ENCODE peak calls at places on chromosomes 1 and 21, in seven cellular contexts. X is GM12878; S is cardiac muscle cell; D is CD8-positive, alpha-beta T cell; W is breast epithelium; C is esophagus muscularis mucosa; R is A549. T is an unnamed sample. For H3K4me1, the result is how much of the 10 kb centered on the place peaks cover.

GRCh38 chr1:95583811-95584210 is 349.8 kb downstream of the RWDD3 start:
- DNase-seq in S (peak), D (no peak), R (no peak), X (no peak), C (no peak), W (no peak), T (no peak)

GRCh38 chr1:231918239-231919015 is 291.8 kb downstream of the DISC1 start:
- DNase-seq in R (no peak), D (peak), S (no peak), W (no peak), C (no peak), X (peak), T (no peak)

GRCh38 chr1:40421348-40421693 is 29.0 kb upstream of the ZFP69B start:
- DNase-seq in R (no peak), S (no peak), D (no peak), X (no peak), C (no peak), W (no peak), T (no peak)

GRCh38 chr1:2778220-2778592 is 23.3 kb downstream of the TTC34 start:
- DNase-seq in X (no peak), D (no peak), R (no peak), S (no peak), W (no peak), C (no peak), T (no peak)

GRCh38 chr1:47635597-47635996 is 197.8 kb downstream of the FOXD2 start:
- DNase-seq in R (no peak), C (no peak), S (no peak), D (no peak), X (no peak), W (no peak), T (no peak)

GRCh38 chr1:50710099-50710498 is 250.0 kb downstream of the FAF1 start:
- DNase-seq in D (no peak), S (no peak), W (no peak), X (no peak), R (no peak), C (no peak), T (no peak)

GRCh38 chr21:37575536-37576083 is 209.0 kb downstream of the DYRK1A start:
- DNase-seq in C (no peak), D (no peak), W (no peak), R (no peak), S (no peak), X (no peak), T (no peak)

GRCh38 chr1:239893127-239893731 is 198.5 kb upstream of the FMN2 start:
- DNase-seq in S (no peak), C (peak), R (peak), W (no peak), D (no peak), X (no peak), T (peak)

GRCh38 chr1:9317072-9317471 is 24.4 kb downstream of the SPSB1 start:
- DNase-seq in D (no peak), C (no peak), R (no peak), S (no peak), W (no peak), X (no peak), T (no peak)

GRCh38 chr1:94055459-94056122 is 65.4 kb downstream of the ABCA4 start:
- DNase-seq in C (no peak), D (no peak), X (no peak), S (no peak), R (no peak), W (no peak), T (no peak)

GRCh38 chr1:53379662-53380002 is 51.8 kb upstream of the LRP8 start:
- DNase-seq in W (peak), X (no peak), R (no peak), S (no peak), D (no peak), C (no peak), T (no peak)

GRCh38 chr1:200452850-200453543 is 43.2 kb upstream of the ZNF281 start:
- DNase-seq in W (no peak), C (no peak), X (no peak), S (no peak), D (no peak), R (no peak), T (no peak)

GRCh38 chr1:44250113-44250781 is 37.0 kb downstream of the DMAP1 start:
- DNase-seq in R (no peak), C (no peak), S (peak), W (no peak), D (no peak), X (no peak), T (no peak)

GRCh38 chr1:59498640-59499039 is 201.7 kb downstream of the FGGY start:
- DNase-seq in W (no peak), C (peak), X (no peak), D (no peak), S (no peak), R (no peak), T (no peak)

GRCh38 chr1:182473553-182473952 is 23.6 kb downstream of the RGSL1 start:
- DNase-seq in R (no peak), W (no peak), C (no peak), X (no peak), S (no peak), D (no peak), T (no peak)

GRCh38 chr1:174710868-174711845 is 263.4 kb downstream of the GPR52 start:
- DNase-seq in X (no peak), S (no peak), C (no peak), W (no peak), D (no peak), R (no peak), T (no peak)

GRCh38 chr1:111571987-111572386 is 47.6 kb upstream of the RAP1A start:
- DNase-seq in W (no peak), R (no peak), D (no peak), C (peak), S (no peak), X (no peak), T (no peak)

GRCh38 chr21:31557421-31557955 is 102.0 kb upstream of the SOD1 start:
- DNase-seq in X (no peak), C (no peak), W (no peak), R (no peak), D (no peak), S (peak), T (no peak)

GRCh38 chr1:160951443-160952128 is 3.0 kb downstream of the ITLN2 start:
- DNase-seq in S (peak), C (no peak), D (peak), X (peak), W (no peak), R (peak), T (no peak)

GRCh38 chr1:30505853-30506784 is 217.3 kb downstream of the MATN1 start:
- DNase-seq in S (no peak), X (no peak), D (no peak), R (no peak), C (no peak), W (no peak), T (no peak)

GRCh38 chr21:45974073-45975016 is 7.2 kb upstream of the COL6A1 start:
- DNase-seq in R (no peak), S (no peak), D (no peak), C (no peak), X (no peak), W (peak), T (no peak)

GRCh38 chr1:172566196-172566997 is 33.4 kb downstream of the SUCO start:
- DNase-seq in R (no peak), W (no peak), D (no peak), S (no peak), X (no peak), C (no peak), T (no peak)

GRCh38 chr1:55298167-55298894 is 83.2 kb upstream of the USP24 start:
- DNase-seq in D (no peak), C (no peak), S (no peak), W (no peak), X (no peak), R (no peak), T (no peak)

GRCh38 chr1:17520041-17520440 is 19.5 kb upstream of the ARHGEF10L start:
- DNase-seq in W (peak), R (no peak), D (no peak), X (no peak), S (no peak), C (no peak), T (no peak)

GRCh38 chr1:230832466-230832865 is 35.9 kb downstream of the C1orf198 start:
- DNase-seq in W (no peak), X (no peak), R (no peak), C (peak), D (no peak), S (no peak), T (peak)

GRCh38 chr1:205812271-205812877 is 624 bp downstream of the SLC41A1 start:
- DNase-seq in C (no peak), D (peak), X (no peak), W (no peak), S (peak), R (peak), T (no peak)

GRCh38 chr1:184940694-184941093 is 33.6 kb downstream of the NIBAN1 start:
- DNase-seq in W (no peak), D (no peak), R (no peak), C (peak), X (no peak), S (no peak), T (no peak)

GRCh38 chr1:43019226-43019625 is 60.6 kb upstream of the SLC2A1 start:
- DNase-seq in W (no peak), C (no peak), S (no peak), X (no peak), D (no peak), R (no peak), T (no peak)

GRCh38 chr1:228348708-228349467 is 57.7 kb downstream of the TRIM11 start:
- DNase-seq in W (peak), C (no peak), X (no peak), D (no peak), S (no peak), R (no peak), T (no peak)

DNA sequence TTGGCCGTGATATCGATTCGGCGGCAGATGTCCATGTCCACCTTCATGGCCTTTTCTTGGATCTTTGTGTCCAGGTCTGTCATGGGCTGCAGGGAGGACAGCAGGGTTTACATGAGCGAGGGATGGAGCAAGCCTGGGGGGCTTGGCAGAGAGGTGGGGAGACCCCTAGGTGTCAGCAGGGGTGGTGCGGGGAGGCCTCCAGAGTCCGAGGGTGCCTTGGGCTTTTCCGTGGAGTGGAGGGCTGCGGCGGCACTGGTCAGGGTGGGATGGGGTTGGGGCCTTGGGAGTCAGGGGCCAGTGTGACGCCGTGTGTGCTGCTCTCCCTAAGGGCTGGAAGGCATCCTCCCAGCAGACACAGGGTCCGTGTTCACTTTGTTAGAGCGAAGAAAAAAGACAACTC is 16.1 kb upstream of the ALDH4A1 start:
- DNase-seq in R (no peak), W (no peak), D (no peak), X (no peak), C (no peak), S (no peak), T (no peak)
- H3K4me1 ChIP-seq in R (under half), W (under half), D (under half), X (under half), C (under half), S (under half), T (under half)

GRCh38 chr1:204225841-204226745 is 12.3 kb upstream of the GOLT1A start:
- DNase-seq in C (no peak), D (no peak), X (no peak), W (no peak), S (no peak), R (no peak), T (no peak)

GRCh38 chr1:204227351-204227750 is 13.6 kb upstream of the GOLT1A start:
- DNase-seq in C (no peak), S (no peak), W (no peak), R (no peak), X (no peak), D (no peak), T (no peak)

GRCh38 chr1:204222006-204222872 is 8.5 kb upstream of the GOLT1A start:
- DNase-seq in R (no peak), W (no peak), S (no peak), D (no peak), X (no peak), C (no peak), T (no peak)

GRCh38 chr1:204223129-204223860 is 9.5 kb upstream of the GOLT1A start:
- DNase-seq in R (no peak), W (no peak), C (no peak), X (no peak), S (no peak), D (no peak), T (no peak)

DNA sequence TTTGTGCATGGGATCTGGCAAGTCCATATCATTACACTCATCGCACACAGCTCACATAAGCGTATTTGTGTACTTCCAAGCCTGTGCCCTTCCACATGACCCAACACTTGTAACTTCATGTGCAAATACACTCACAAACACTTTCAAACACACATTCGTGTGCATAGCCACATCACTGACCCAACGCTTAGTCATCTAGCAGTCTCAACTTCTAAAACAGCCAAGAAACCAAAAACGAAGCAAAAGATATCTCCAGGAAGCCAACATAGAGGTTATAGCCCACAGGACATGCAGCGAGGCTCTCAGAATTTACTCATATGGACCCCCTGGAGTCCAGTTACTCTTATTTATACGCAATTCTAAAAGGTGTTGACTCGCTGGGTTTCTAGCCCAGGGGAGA is 10.9 kb upstream of the GOLT1A start:
- DNase-seq in C (no peak), R (no peak), X (no peak), W (no peak), S (no peak), D (no peak), T (no peak)
- TF ChIP-seq CTCF in C (no peak), R (no peak), X (no peak), W (no peak), S (no peak), D (no peak), T (no peak)

DNA sequence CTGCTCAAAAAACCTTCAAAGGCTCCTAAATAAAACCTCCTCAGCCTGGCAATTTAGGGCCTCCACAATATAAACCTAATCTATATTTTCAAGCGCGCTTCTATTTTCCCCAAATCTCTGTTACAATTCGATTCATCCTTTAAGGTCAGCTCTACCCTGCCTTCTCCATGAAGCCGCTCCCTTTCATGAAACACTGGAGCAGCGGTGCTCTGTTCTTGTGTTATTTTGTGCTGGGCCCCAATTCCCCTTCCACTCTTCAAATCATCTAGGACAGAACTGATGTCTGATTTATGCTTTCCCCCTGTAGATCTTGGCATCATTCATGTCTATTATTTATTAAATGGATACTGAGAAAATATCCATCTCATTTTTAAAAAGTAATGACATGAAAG is 6.9 kb downstream of the ERRFI1 start:
- DNase-seq in D (no peak), S (no peak), W (no peak), R (no peak), X (no peak), C (no peak), T (peak)
- H3K4me3 ChIP-seq in D (no peak), S (no peak), W (peak), R (peak), X (no peak), C (no peak), T (no peak)

GRCh38 chr1:64517640-64518039 is 47.7 kb downstream of the CACHD1 start:
- DNase-seq in W (no peak), D (no peak), S (no peak), X (no peak), R (no peak), C (no peak), T (no peak)

GRCh38 chr1:64522740-64523139 is 52.8 kb downstream of the CACHD1 start:
- DNase-seq in C (no peak), W (no peak), S (no peak), D (no peak), X (no peak), R (no peak), T (no peak)

GRCh38 chr1:64516803-64517568 is 47.1 kb downstream of the CACHD1 start:
- DNase-seq in C (no peak), X (no peak), D (no peak), W (no peak), S (no peak), R (no peak), T (no peak)

GRCh38 chr1:64518692-64519481 is 49.0 kb downstream of the CACHD1 start:
- DNase-seq in W (no peak), C (no peak), X (no peak), D (no peak), R (no peak), S (no peak), T (no peak)

DNA sequence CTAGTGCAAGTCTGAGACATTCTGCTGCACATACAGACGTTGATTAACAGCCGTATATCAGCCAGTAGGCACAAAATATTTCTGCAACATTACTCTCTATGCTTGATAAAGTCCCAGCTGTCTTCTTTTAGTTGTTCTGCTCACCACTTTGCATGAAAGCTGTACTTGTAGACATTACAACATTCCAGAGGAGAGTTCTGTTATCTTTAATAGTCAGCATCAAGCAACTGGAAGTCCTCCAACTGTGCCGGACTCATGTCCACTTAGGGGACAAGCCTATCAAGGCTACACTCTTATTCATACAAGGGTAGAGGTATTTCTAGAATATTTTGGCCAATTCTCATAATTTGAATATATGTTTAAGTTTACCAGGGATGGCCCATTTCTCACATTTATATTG is 50.0 kb downstream of the CACHD1 start:
- DNase-seq in C (no peak), W (no peak), X (no peak), R (no peak), D (no peak), S (peak), T (no peak)
- H3K4me1 ChIP-seq in C (under half), W (under half), X (under half), R (under half), D (under half), S (half or more), T (half or more)

DNA sequence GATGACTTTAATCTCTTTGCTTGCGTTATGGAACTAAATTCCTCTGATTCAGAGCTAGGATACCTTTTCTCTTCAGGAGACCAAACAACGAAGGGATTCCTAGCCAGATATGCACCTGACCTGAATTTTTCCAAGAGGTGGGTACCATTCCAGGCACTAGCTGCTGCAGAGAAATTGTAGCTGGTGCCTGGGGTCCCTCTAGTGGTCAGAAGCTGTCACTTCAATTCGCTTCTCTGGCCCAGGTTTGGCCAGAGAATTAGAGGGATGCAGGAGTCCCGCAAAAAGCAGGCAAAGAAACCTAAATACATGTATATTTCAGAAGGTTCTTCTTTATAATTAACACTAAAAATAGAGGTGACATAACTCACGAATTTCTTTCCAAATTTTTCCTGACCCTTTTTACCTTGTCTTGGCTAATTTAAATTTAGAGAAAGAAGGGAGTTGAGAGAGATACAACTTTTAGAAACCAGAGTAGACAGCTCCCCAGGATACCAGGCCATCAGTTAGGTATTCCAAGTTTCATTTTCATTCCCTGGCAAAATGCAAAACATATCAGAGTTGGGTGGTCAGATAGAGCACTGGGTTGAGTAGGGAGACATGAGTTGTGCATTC is 9.6 kb downstream of the ACKR1 start:
- DNase-seq in W (no peak), R (peak), S (peak), D (no peak), X (no peak), C (peak), T (no peak)
- TF ChIP-seq CTCF in W (peak), R (peak), S (peak), D (peak), X (peak), C (peak), T (peak)

DNA sequence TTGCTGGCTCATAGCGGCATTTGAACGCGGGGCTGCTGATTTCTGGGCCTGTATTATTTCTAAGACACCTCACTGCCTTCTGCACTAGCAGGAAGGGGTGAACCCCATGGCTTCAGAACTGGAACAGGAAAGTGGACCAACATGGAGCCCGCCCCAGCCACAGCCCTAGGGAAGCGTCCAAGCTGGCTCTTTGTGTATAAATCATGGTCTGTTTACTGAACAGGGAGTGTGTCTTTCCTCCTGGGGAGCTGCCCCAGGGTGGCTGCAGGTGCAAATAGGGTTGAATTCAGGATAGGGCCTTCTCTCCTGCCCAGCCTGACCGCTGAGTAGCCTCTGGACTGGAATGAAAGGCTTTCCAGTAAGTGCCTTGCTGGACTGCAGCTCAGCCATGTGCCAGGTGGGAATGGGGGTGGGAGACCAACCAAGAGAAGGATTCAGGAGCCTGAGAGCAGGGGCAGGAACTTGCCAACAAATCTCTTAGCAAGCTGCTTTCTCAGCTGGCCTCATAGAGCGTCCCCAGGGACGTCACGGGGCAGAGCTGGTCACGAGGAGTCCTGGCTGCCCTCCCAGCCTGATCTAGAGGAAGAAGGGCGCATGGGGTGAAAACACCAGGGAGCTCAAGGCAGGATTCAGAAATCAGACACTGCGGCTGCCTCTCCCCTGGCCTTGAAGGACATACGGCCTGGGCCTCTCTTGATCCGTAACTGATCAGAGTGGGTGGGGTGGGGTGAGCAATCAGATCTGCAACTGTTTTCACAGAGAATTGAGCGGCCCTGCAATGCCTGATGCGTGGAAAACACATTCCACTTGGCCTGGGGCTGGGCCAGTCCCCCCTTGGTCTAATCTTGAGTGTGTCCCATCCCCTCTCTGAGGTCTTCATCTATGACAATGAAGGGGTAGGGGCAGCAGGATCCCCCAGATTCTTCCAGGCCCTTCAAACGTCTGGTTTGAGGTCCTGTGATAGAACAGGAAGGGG is 56.5 kb upstream of the SELENON start:
- DNase-seq in X (no peak), R (no peak), C (peak), S (no peak), W (peak), D (no peak), T (no peak)
- H3K4me3 ChIP-seq in X (no peak), R (no peak), C (no peak), S (no peak), W (no peak), D (no peak), T (no peak)

T was measured in vagina.